ENCODE peak calls at places on chromosomes 2 and 18, in six cellular contexts. D, Z, A, T, M and J are unnamed samples.

GRCh38 chr2:207012461-207012860 is 73.1 kb downstream of the CPO start:
- DNase-seq in D (no peak), Z (no peak), A (no peak), T (no peak), M (no peak), J (no peak)

GRCh38 chr2:56860991-56861390 is 677.2 kb downstream of the CCDC85A start:
- DNase-seq in D (no peak), Z (no peak), A (no peak), T (no peak), M (no peak), J (no peak)

GRCh38 chr2:166373951-166374350 is 1.8 kb downstream of the SCN9A start:
- DNase-seq in D (no peak), Z (no peak), A (no peak), T (no peak), M (no peak), J (peak)

GRCh38 chr2:86358982-86359381 is 21.6 kb upstream of the REEP1 start:
- DNase-seq in D (no peak), Z (no peak), A (no peak), T (no peak), M (no peak), J (no peak)

GRCh38 chr18:75110311-75110710 is 98.6 kb downstream of the PTGR3 start:
- DNase-seq in D (no peak), Z (no peak), A (no peak), T (no peak), M (no peak), J (no peak)

GRCh38 chr2:15750433-15750814 is 158.8 kb downstream of the DDX1 start:
- DNase-seq in D (no peak), Z (no peak), A (no peak), T (no peak), M (no peak), J (no peak)

GRCh38 chr18:34626404-34627137 is 83.5 kb upstream of the DTNA start:
- DNase-seq in D (no peak), Z (no peak), A (no peak), T (no peak), M (no peak), J (no peak)

GRCh38 chr2:157338013-157338412 is 12.4 kb upstream of the ERMN start:
- DNase-seq in D (no peak), Z (no peak), A (no peak), T (no peak), M (no peak), J (no peak)

GRCh38 chr2:231933916-231934401 is 7.8 kb upstream of the NPPC start:
- DNase-seq in D (no peak), Z (no peak), A (no peak), T (no peak), M (no peak), J (no peak)

GRCh38 chr2:128645631-128646030 is 327.0 kb upstream of the HS6ST1 start:
- DNase-seq in D (no peak), Z (no peak), A (no peak), T (no peak), M (no peak), J (no peak)

GRCh38 chr2:9721346-9721745 is 90.5 kb upstream of the YWHAQ start:
- DNase-seq in D (no peak), Z (no peak), A (no peak), T (no peak), M (no peak), J (peak)

GRCh38 chr2:154709215-154709614 is 10.7 kb downstream of the KCNJ3 start:
- DNase-seq in D (no peak), Z (no peak), A (no peak), T (no peak), M (no peak), J (no peak)

GRCh38 chr2:110878150-110878549 is 145.8 kb downstream of the ACOXL start:
- DNase-seq in D (no peak), Z (no peak), A (no peak), T (no peak), M (no peak), J (no peak)

GRCh38 chr2:1309507-1309906 is 103.8 kb upstream of the TPO start:
- DNase-seq in D (no peak), Z (no peak), A (no peak), T (no peak), M (no peak), J (no peak)

GRCh38 chr2:231615058-231615671 is 22.5 kb downstream of the TEX44 start:
- DNase-seq in D (no peak), Z (no peak), A (no peak), T (no peak), M (no peak), J (no peak)

GRCh38 chr2:204239756-204240155 is 303.2 kb downstream of the ICOS start:
- DNase-seq in D (no peak), Z (no peak), A (no peak), T (no peak), M (no peak), J (no peak)

GRCh38 chr2:69036926-69037325 is 23.9 kb downstream of the ANTXR1 start:
- DNase-seq in D (no peak), Z (no peak), A (no peak), T (peak), M (no peak), J (no peak)

GRCh38 chr2:44722002-44722625 is 219.4 kb upstream of the SIX3 start:
- DNase-seq in D (no peak), Z (no peak), A (no peak), T (peak), M (no peak), J (no peak)

GRCh38 chr2:24307961-24308360 is 52.4 kb downstream of the ITSN2 start:
- DNase-seq in D (no peak), Z (no peak), A (no peak), T (peak), M (no peak), J (no peak)

GRCh38 chr2:7096726-7097352 is 179.6 kb downstream of the RNF144A start:
- DNase-seq in D (no peak), Z (no peak), A (no peak), T (no peak), M (no peak), J (no peak)

GRCh38 chr2:130799295-130799694 is 37.4 kb upstream of the ARHGEF4 start:
- DNase-seq in D (no peak), Z (no peak), A (no peak), T (no peak), M (no peak), J (no peak)

GRCh38 chr2:229376866-229377265 is 105.8 kb upstream of the PID1 start:
- DNase-seq in D (no peak), Z (no peak), A (no peak), T (no peak), M (no peak), J (no peak)

GRCh38 chr2:16285813-16286510 is 345.6 kb downstream of the MYCN start:
- DNase-seq in D (no peak), Z (no peak), A (no peak), T (no peak), M (no peak), J (no peak)